ENCODE peak calls at places on chromosomes 2 and 18, in seven cellular contexts. U is A549, M is tibial nerve, G is transverse colon, A is GM12865, I is AG10803, J is uterus. P is an unnamed sample.

GRCh38 chr2:118224144-118224887 is 136.0 kb downstream of the INSIG2 start:
- DNase-seq in M (no peak), G (peak; percentile 27), U (no peak), J (no peak), A (peak; percentile 57), I (peak; percentile 21), P (no peak)

GRCh38 chr2:134282638-134283400 is 28.9 kb downstream of the MGAT5 start:
- DNase-seq in G (no peak), A (peak; percentile 96), I (no peak), M (no peak), J (no peak), U (no peak), P (no peak)

GRCh38 chr2:20151116-20151571 is 73.8 kb downstream of the SDC1 start:
- DNase-seq in I (no peak), J (no peak), M (no peak), U (no peak), A (peak; percentile 71), G (peak; percentile 31), P (no peak)

GRCh38 chr2:68235090-68235489 is 17.2 kb downstream of the PPP3R1 start:
- DNase-seq in M (no peak), U (no peak), G (no peak), I (no peak), J (no peak), A (no peak), P (no peak)

GRCh38 chr2:165462433-165462832 is 7.1 kb upstream of the CSRNP3 start:
- DNase-seq in I (no peak), U (no peak), A (no peak), G (no peak), J (no peak), M (no peak), P (no peak)

GRCh38 chr2:96267159-96267971 is 1.3 kb downstream of the CIAO1 start:
- DNase-seq in U (peak; percentile 39), I (peak; percentile 35), J (no peak), M (no peak), G (peak; percentile 49), A (peak; percentile 69), P (no peak)

GRCh38 chr2:169303579-169304285 is 58.6 kb downstream of the LRP2 start:
- DNase-seq in I (no peak), U (no peak), G (no peak), A (no peak), M (no peak), J (no peak), P (no peak)

GRCh38 chr18:23133860-23134779 is 1.2 kb upstream of the CABLES1 start:
- DNase-seq in G (peak; percentile 69), J (no peak), I (no peak), A (peak; percentile 86), M (no peak), U (peak; percentile 70), P (no peak)

GRCh38 chr18:8800041-8800441 is 94.7 kb downstream of the MTCL1 start:
- DNase-seq in J (no peak), A (no peak), G (no peak), M (no peak), I (peak; percentile 97), U (no peak), P (peak; percentile 56)

GRCh38 chr18:56702946-56703345 is 51.8 kb downstream of the WDR7 start:
- DNase-seq in A (peak; percentile 28), M (no peak), U (peak; percentile 3), G (no peak), J (no peak), I (peak; percentile 31), P (no peak)

GRCh38 chr2:144519934-144520717 is at the start of gene ZEB2:
- DNase-seq in I (peak; percentile 90), A (peak; percentile 11), J (peak; percentile 80), G (peak; percentile 43), U (peak; percentile 22), M (no peak), P (no peak)

GRCh38 chr2:769771-770170 is 92.6 kb upstream of the TMEM18 start:
- DNase-seq in I (no peak), J (no peak), U (no peak), M (no peak), G (no peak), A (no peak), P (no peak)

GRCh38 chr18:22428672-22429071 is 11.0 kb upstream of the CTAGE1 start:
- DNase-seq in J (no peak), A (no peak), U (no peak), M (no peak), I (no peak), G (no peak), P (no peak)

GRCh38 chr18:10923671-10924070 is 225.7 kb downstream of the PIEZO2 start:
- DNase-seq in U (no peak), G (no peak), A (no peak), J (no peak), I (peak; percentile 16), M (no peak), P (no peak)

GRCh38 chr2:230865324-230865765 is 603 bp downstream of the ITM2C start:
- DNase-seq in U (no peak), M (no peak), G (peak; percentile 45), J (no peak), A (no peak), I (no peak), P (no peak)

GRCh38 chr2:152974146-152974545 is 255.7 kb downstream of the ARL6IP6 start:
- DNase-seq in J (no peak), U (no peak), A (no peak), I (no peak), M (no peak), G (no peak), P (no peak)

GRCh38 chr18:68918216-68918615 is 120.3 kb downstream of the CCDC102B start:
- DNase-seq in G (no peak), A (no peak), U (no peak), M (no peak), J (no peak), I (no peak), P (no peak)

GRCh38 chr2:35220471-35220870 is 1135.1 kb upstream of the CRIM1 start:
- DNase-seq in G (no peak), A (no peak), I (no peak), M (no peak), J (no peak), U (no peak), P (no peak)

GRCh38 chr2:220096406-220096805 is 469.0 kb downstream of the SLC4A3 start:
- DNase-seq in U (no peak), G (no peak), A (no peak), J (no peak), I (peak; percentile 31), M (no peak), P (no peak)

GRCh38 chr18:48820483-48821250 is 130.1 kb downstream of the SMAD7 start:
- DNase-seq in A (peak; percentile 93), U (no peak), M (no peak), J (peak; percentile 8), G (peak; percentile 5), I (no peak), P (no peak)

GRCh38 chr18:45761512-45762114 is 37.6 kb downstream of the SLC14A1 start:
- DNase-seq in A (no peak), U (no peak), G (no peak), M (no peak), I (no peak), J (no peak), P (no peak)

GRCh38 chr2:187079901-187080300 is 230.9 kb upstream of the ZSWIM2 start:
- DNase-seq in U (no peak), J (no peak), M (no peak), A (no peak), I (peak; percentile 5), G (no peak), P (no peak)

GRCh38 chr2:219624565-219624964 is 2.9 kb upstream of the SLC4A3 start:
- DNase-seq in I (no peak), M (no peak), J (no peak), A (no peak), G (no peak), U (no peak), P (no peak)

GRCh38 chr2:80233333-80233732 is 71.2 kb downstream of the LRRTM1 start:
- DNase-seq in I (no peak), A (no peak), U (no peak), G (no peak), M (no peak), J (no peak), P (no peak)
- TF ChIP-seq CTCF in I (no peak), A (no peak), U (no peak), G (no peak), M (no peak), J (no peak), P (no peak)

GRCh38 chr2:10722252-10722825 is 909 bp downstream of the ATP6V1C2 start:
- DNase-seq in J (no peak), G (no peak), A (no peak), U (no peak), I (no peak), M (no peak), P (no peak)
- H3K4me3 ChIP-seq in J (peak overlapping the region; percentile 20), G (peak overlapping the region; percentile 62), A (no peak overlapping the region), U (peak overlapping the region; percentile 54), I (no peak overlapping the region), M (peak overlapping the region; percentile 25), P (no peak overlapping the region)

GRCh38 chr2:27149575-27150405 is 986 bp downstream of the TCF23 start:
- DNase-seq in I (no peak), G (no peak), J (no peak), M (no peak), A (no peak), U (no peak), P (no peak)

GRCh38 chr2:27154481-27154880 is 5.7 kb downstream of the TCF23 start:
- DNase-seq in J (peak; percentile 94), A (no peak), M (no peak), I (no peak), G (no peak), U (no peak), P (no peak)

GRCh38 chr2:27150639-27151230 is 1.9 kb downstream of the TCF23 start:
- DNase-seq in A (no peak), I (no peak), J (peak; percentile 53), M (no peak), G (no peak), U (no peak), P (no peak)

GRCh38 chr2:27152796-27153464 is 4.1 kb downstream of the TCF23 start:
- DNase-seq in I (no peak), J (no peak), A (no peak), G (peak; percentile 44), M (no peak), U (no peak), P (no peak)

GRCh38 chr2:27152102-27152795 is 3.4 kb downstream of the TCF23 start:
- DNase-seq in M (no peak), J (no peak), A (no peak), G (no peak), U (no peak), I (no peak), P (no peak)
- TF ChIP-seq CTCF in M (no peak), J (no peak), A (no peak), G (no peak), U (no peak), I (no peak), P (no peak)

DNA sequence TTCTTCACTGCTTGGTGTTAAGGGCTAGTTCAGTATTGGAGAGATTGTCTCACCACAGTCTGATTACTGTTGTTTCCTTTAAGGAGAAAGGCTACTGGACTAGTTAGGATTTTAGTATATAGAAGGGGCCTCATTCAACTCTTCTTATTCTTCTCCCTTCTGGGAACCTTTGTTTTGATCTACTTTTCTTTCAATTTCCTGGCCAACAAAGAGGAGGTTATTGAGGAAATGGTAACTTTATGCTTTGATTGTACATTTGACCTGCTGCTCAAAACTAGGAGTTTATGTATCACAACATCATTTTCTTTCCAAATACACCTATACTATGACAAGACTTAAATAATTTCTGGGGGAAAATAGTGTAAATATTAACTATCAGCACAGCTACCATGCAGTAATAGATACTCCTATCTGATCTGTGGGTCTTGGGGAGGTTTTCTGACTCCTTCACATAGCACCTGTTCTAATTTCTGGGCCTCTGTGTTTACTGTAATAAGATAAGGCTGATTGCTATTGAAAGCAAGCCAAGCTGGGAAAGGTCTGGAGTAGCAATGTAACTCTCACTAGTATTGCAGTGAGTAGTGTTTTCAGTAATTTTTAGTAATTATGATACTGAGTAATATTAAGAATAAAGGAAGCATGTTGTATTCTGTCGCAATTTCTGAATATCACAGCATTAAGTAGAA is 395.3 kb downstream of the NUP35 start:
- DNase-seq in A (no peak), I (no peak), U (no peak), M (no peak), G (no peak), J (no peak), P (no peak)
- H3K4me3 ChIP-seq in A (no peak overlapping the region), I (no peak overlapping the region), U (no peak overlapping the region), M (no peak overlapping the region), G (no peak overlapping the region), J (no peak overlapping the region), P (no peak overlapping the region)

P was measured in AG04449.